ENCODE peak calls at places on chromosome 4, in seven cellular contexts. A, B, W, E, J, N and V are unnamed samples.
A peak's percentile ranks its signal among the peaks of the same experiment; 100 is the strongest.

GRCh38 chr4:128858875-128859696 is 49.6 kb downstream of the JADE1 start:
- DNase-seq in A (no peak), B (no peak), W (peak; percentile 62), E (peak; percentile 9), J (no peak), N (peak; percentile 58), V (no peak)

GRCh38 chr4:1309261-1310010 is 19.7 kb downstream of the MAEA start:
- DNase-seq in A (peak; percentile 49), B (peak; percentile 77), W (peak; percentile 99), E (peak; percentile 99), J (peak; percentile 88), N (peak; percentile 84), V (peak; percentile 93)

GRCh38 chr4:139436122-139436521 is 17.8 kb upstream of the RAB33B start:
- DNase-seq in A (no peak), B (no peak), W (no peak), E (no peak), J (no peak), N (no peak), V (no peak)

GRCh38 chr4:95180531-95181315 is 368.1 kb downstream of the UNC5C start:
- DNase-seq in A (no peak), B (no peak), W (no peak), E (no peak), J (no peak), N (no peak), V (no peak)

GRCh38 chr4:118289794-118290193 is 63.0 kb downstream of the PRSS12 start:
- DNase-seq in A (no peak), B (no peak), W (peak; percentile 30), E (no peak), J (no peak), N (peak; percentile 72), V (no peak)

GRCh38 chr4:101604976-101605375 is 185.6 kb upstream of the BANK1 start:
- DNase-seq in A (no peak), B (no peak), W (no peak), E (no peak), J (peak; percentile 21), N (no peak), V (no peak)

GRCh38 chr4:11149612-11150259 is 279.0 kb downstream of the HS3ST1 start:
- DNase-seq in A (no peak), B (no peak), W (no peak), E (peak; percentile 22), J (no peak), N (no peak), V (no peak)

GRCh38 chr4:83561381-83561780 is 25.5 kb downstream of the GPAT3 start:
- DNase-seq in A (no peak), B (no peak), W (peak; percentile 32), E (no peak), J (peak; percentile 71), N (no peak), V (peak; percentile 58)

GRCh38 chr4:140906984-140907962 is 151.1 kb upstream of the TBC1D9 start:
- DNase-seq in A (no peak), B (no peak), W (no peak), E (no peak), J (no peak), N (no peak), V (no peak)